ENCODE peak calls at places on chromosome 14, in four cellular contexts. D is uterus, C is neuronal stem cell, P is dorsolateral prefrontal cortex. L is an unnamed sample.

GRCh38 chr14:72607386-72608125 is 286.3 kb downstream of the DPF3 start:
- DNase-seq in C (no peak), D (no peak), P (no peak), L (no peak)

GRCh38 chr14:76073732-76074131 is 78.0 kb upstream of the GPATCH2L start:
- DNase-seq in P (no peak), D (no peak), C (no peak), L (no peak)

GRCh38 chr14:28681681-28682080 is 84.9 kb upstream of the FOXG1 start:
- DNase-seq in D (no peak), C (no peak), P (no peak), L (no peak)

GRCh38 chr14:84108746-84109457 is 1421.0 kb upstream of the FLRT2 start:
- DNase-seq in D (no peak), P (no peak), C (no peak), L (no peak)

GRCh38 chr14:91573894-91574837 is 64.1 kb upstream of the PPP4R3A start:
- DNase-seq in C (peak), D (peak), P (peak), L (peak)

GRCh38 chr14:69887740-69888657 is 8.8 kb downstream of the SMOC1 start:
- DNase-seq in P (no peak), C (no peak), D (no peak), L (no peak)

GRCh38 chr14:29717906-29718305 is 209.7 kb downstream of the PRKD1 start:
- DNase-seq in C (no peak), D (no peak), P (no peak), L (no peak)

GRCh38 chr14:102140027-102140749 is 491 bp downstream of the WDR20 start:
- DNase-seq in C (peak), P (peak), D (peak), L (no peak)

GRCh38 chr14:85909581-85909980 is 379.6 kb downstream of the FLRT2 start:
- DNase-seq in C (no peak), P (no peak), D (no peak), L (no peak)

GRCh38 chr14:83779266-83779665 is 1750.7 kb upstream of the FLRT2 start:
- DNase-seq in P (no peak), C (no peak), D (no peak), L (no peak)

GRCh38 chr14:76924363-76925151 is 98.3 kb downstream of the LRRC74A start:
- DNase-seq in C (peak), D (no peak), P (peak), L (no peak)

GRCh38 chr14:99945732-99946651 is 119.2 kb upstream of the EVL start:
- DNase-seq in P (no peak), C (no peak), D (no peak), L (no peak)

GRCh38 chr14:59704054-59704453 is 127.4 kb upstream of the CCDC175 start:
- DNase-seq in D (no peak), C (no peak), P (no peak), L (no peak)

GRCh38 chr14:96264850-96265249 is 8.8 kb downstream of the BDKRB1 start:
- DNase-seq in C (no peak), D (no peak), P (no peak), L (no peak)

GRCh38 chr14:59123975-59124374 is 64.5 kb upstream of the DAAM1 start:
- DNase-seq in D (no peak), C (no peak), P (no peak), L (no peak)

GRCh38 chr14:77804592-77804991 is 4.7 kb downstream of the ADCK1 start:
- DNase-seq in C (no peak), D (no peak), P (no peak), L (no peak)

GRCh38 chr14:31582286-31582691 is 21.1 kb downstream of the NUBPL start:
- DNase-seq in C (peak), D (no peak), P (no peak), L (no peak)

GRCh38 chr14:100067971-100068959 is 3.0 kb downstream of the EVL start:
- DNase-seq in D (no peak), P (peak), C (no peak), L (peak)

GRCh38 chr14:71362282-71362681 is 455.0 kb downstream of the PCNX1 start:
- DNase-seq in D (no peak), C (no peak), P (no peak), L (no peak)

GRCh38 chr14:92729632-92730358 is 18.6 kb downstream of the LGMN start:
- DNase-seq in D (no peak), C (no peak), P (no peak), L (no peak)

GRCh38 chr14:54188036-54188666 is 208.7 kb upstream of the CDKN3 start:
- DNase-seq in C (no peak), D (no peak), P (no peak), L (no peak)

GRCh38 chr14:71362920-71363584 is 455.8 kb downstream of the PCNX1 start:
- DNase-seq in D (no peak), P (no peak), C (no peak), L (no peak)

GRCh38 chr14:58918066-58918465 is 270.4 kb upstream of the DAAM1 start:
- DNase-seq in C (no peak), P (no peak), D (no peak), L (no peak)

GRCh38 chr14:102873546-102874061 is 48.9 kb upstream of the AMN start:
- DNase-seq in P (no peak), C (no peak), D (no peak), L (no peak)

GRCh38 chr14:80944861-80945617 is 3.5 kb upstream of the CEP128 start:
- DNase-seq in P (no peak), C (no peak), D (no peak), L (no peak)

GRCh38 chr14:51648296-51648695 is 3.4 kb upstream of the FRMD6 start:
- DNase-seq in P (no peak), C (no peak), D (no peak), L (no peak)

GRCh38 chr14:52124791-52125661 is 56.2 kb upstream of the NID2 start:
- DNase-seq in D (no peak), P (no peak), C (no peak), L (no peak)

GRCh38 chr14:30756594-30756993 is 117.8 kb upstream of the COCH start:
- DNase-seq in C (no peak), P (no peak), D (no peak), L (no peak)

GRCh38 chr14:99224948-99225347 is 47.0 kb downstream of the BCL11B start:
- DNase-seq in C (no peak), P (no peak), D (no peak), L (no peak)

GRCh38 chr14:77882631-77883030 is 82.7 kb downstream of the ADCK1 start:
- DNase-seq in P (no peak), D (no peak), C (no peak), L (no peak)

GRCh38 chr14:93173943-93174395 is 10.7 kb downstream of the MOAP1 start:
- DNase-seq in D (no peak), C (no peak), P (peak), L (no peak)

GRCh38 chr14:89425931-89426330 is 8.9 kb upstream of the FOXN3 start:
- DNase-seq in P (no peak), C (no peak), D (no peak), L (no peak)

GRCh38 chr14:26839481-26839880 is 241.6 kb upstream of the NOVA1 start:
- DNase-seq in P (no peak), D (no peak), C (no peak), L (no peak)

GRCh38 chr14:79016828-79017505 is 846.8 kb downstream of the NRXN3 start:
- DNase-seq in D (no peak), C (no peak), P (no peak), L (no peak)

GRCh38 chr14:100438678-100439592 is 115.8 kb downstream of the SLC25A47 start:
- DNase-seq in P (peak), C (no peak), D (peak), L (peak)

GRCh38 chr14:90757452-90757851 is 58.8 kb downstream of the TTC7B start:
- DNase-seq in P (peak), C (no peak), D (no peak), L (no peak)

GRCh38 chr14:61174395-61175386 is 106.4 kb downstream of the TMEM30B start:
- DNase-seq in C (no peak), P (no peak), D (no peak), L (no peak)

DNA sequence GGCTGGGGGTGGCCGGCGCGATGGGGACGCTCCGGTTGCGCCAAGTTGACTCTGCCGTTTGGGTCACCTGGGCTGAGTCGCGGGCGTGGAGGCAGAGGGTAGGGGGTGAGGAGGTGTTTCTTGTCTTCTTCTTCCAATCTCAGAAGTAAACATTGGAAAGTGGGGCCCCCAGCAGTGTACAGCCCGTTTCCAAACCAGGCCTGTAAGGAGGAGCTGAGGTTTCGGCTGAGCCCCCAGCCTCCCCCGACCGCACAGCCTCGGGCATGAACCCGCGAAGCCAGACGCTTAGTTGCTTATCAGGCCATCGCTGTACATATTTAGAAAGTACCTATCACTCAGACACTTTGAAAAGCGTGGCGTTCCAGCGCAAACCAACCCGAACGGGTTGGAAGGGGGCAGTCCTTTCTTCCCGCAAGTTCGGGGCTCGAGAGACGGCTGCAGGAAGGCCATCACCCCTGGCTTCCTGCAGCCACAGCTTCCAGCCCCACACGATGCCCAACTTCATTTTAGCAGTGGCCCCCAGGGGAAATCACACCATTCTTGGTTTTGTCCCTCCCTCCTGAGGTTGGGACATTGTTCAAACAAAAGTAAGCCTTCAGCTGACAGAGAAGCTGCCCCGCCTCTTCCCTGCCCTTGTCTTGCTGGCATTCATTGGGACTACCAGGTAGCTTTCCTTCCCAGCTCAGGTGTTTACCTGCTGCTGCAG is 164.1 kb downstream of the ZFP36L1 start:
- DNase-seq in P (no peak), C (no peak), D (no peak), L (peak)
- H3K27ac ChIP-seq in P (peak), C (peak), D (peak), L (peak)

DNA sequence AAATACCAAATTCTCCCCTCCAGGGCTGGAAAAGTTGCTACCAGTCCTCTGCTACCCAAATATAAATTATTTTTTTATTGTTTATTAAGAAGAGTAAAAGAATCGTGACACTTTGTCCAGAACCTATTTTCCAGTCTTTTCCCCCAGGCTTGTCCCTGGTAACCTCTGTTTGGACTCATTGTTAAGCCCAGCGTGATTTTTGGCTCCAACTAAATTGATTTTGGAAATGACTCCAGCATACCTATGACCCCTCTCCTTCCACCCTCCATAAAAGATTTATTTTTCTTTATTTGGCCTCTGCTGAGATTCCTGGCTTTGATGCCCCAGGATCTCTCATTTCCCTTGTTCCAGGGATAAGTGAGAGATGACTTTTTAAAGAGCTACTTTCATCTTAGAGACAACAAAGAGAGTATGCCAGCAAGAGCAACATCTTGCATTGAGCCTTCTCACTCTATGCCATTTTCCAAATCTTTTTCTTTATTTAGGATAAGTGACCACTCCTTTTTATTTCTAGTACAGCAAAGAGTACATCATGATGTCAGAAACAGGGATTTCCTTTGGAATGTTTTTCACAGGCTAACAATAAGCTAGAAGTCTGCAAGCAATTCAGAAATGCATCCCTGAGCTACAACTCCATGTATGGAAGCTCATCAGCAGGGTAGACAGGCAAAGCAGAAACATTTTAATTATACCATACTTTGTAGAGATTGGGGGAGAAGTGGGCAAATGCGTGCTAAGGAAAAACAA is 75.8 kb downstream of the DAD1 start:
- DNase-seq in D (no peak), P (no peak), C (no peak), L (no peak)
- H3K27ac ChIP-seq in D (peak), P (no peak), C (no peak), L (no peak)

DNA sequence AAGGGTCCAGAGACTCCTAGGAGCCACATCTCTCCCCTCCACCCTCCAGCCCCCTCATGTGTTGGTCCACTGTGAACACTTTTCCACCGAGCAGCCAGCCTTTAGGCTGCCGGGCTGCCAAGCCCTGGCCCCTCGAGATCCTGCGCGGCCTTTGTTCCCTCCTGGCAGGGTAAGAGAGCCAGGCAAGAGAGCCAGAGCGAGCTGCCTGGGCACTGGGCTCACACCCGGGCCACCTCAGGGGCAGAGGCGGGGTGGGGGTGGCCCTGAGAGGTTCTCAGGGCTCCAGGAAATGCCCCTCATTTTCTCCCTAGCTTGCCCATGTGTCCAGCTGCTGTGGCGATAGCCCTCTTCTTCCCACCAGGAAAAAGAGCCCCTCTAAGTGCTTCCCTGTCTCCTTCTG is 44.8 kb downstream of the LTBP2 start:
- DNase-seq in P (no peak), C (no peak), D (no peak), L (no peak)
- H3K27ac ChIP-seq in P (no peak), C (no peak), D (peak), L (peak)

GRCh38 chr14:103884854-103885253 is 37.5 kb upstream of the PPP1R13B start:
- DNase-seq in P (no peak), D (no peak), C (no peak), L (no peak)
- H3K27ac ChIP-seq in P (no peak), D (no peak), C (no peak), L (no peak)

GRCh38 chr14:45362505-45362904 is 109.5 kb upstream of the MIS18BP1 start:
- DNase-seq in C (no peak), D (no peak), P (no peak), L (no peak)
- H3K27ac ChIP-seq in C (no peak), D (no peak), P (no peak), L (no peak)

GRCh38 chr14:49593016-49593415 is 5.7 kb upstream of the LRR1 start:
- DNase-seq in D (no peak), C (no peak), P (no peak), L (no peak)

GRCh38 chr14:49598479-49599301 is at the start of gene LRR1:
- DNase-seq in D (peak), P (peak), C (peak), L (peak)

GRCh38 chr14:49589387-49589786 is 3.2 kb upstream of the RPS29 start:
- DNase-seq in P (no peak), D (no peak), C (no peak), L (no peak)

GRCh38 chr14:49598182-49598478 is 610 bp upstream of the LRR1 start:
- DNase-seq in P (no peak), D (no peak), C (no peak), L (no peak)

GRCh38 chr14:49594347-49595089 is 4.2 kb upstream of the LRR1 start:
- DNase-seq in D (no peak), P (no peak), C (no peak), L (no peak)
- H3K27ac ChIP-seq in D (no peak), P (no peak), C (no peak), L (no peak)

GRCh38 chr14:97726661-97727060 is 929.5 kb downstream of the VRK1 start:
- DNase-seq in P (no peak), D (no peak), C (no peak), L (no peak)
- H3K27ac ChIP-seq in P (no peak), D (no peak), C (no peak), L (no peak)

L was measured in epithelial cell of prostate.